ENCODE peak calls at places on chromosomes 12 and 14, in seven cellular contexts. N is IMR-90, V is H9, Z is H1, Q is mesendoderm, M is trophoblast cell, H is mesenchymal stem cell. R is an unnamed sample.
A peak's percentile ranks its signal among the peaks of the same experiment; 100 is the strongest.

GRCh38 chr14:36513012-36513420 is 7.0 kb downstream of the NKX2-1 start:
- DNase-seq in Z (no peak), N (no peak), Q (peak; percentile 87), H (no peak), V (no peak), M (no peak), R (no peak)

GRCh38 chr12:90298289-90298948 is 589.8 kb upstream of the ATP2B1 start:
- DNase-seq in V (no peak), Q (no peak), M (peak; percentile 40), Z (no peak), N (no peak), H (no peak), R (no peak)

GRCh38 chr14:66507181-66507721 is 696 bp upstream of the GPHN start:
- DNase-seq in Z (no peak), Q (no peak), H (no peak), V (no peak), N (no peak), M (no peak), R (no peak)

GRCh38 chr12:100793182-100793581 is 1.4 kb upstream of the ANO4 start:
- DNase-seq in M (no peak), N (peak; percentile 61), Q (peak; percentile 6), H (peak; percentile 48), Z (no peak), V (no peak), R (no peak)

GRCh38 chr14:106013879-106014376 is 487.5 kb downstream of the TMEM121 start:
- DNase-seq in Q (no peak), H (no peak), Z (no peak), V (no peak), N (no peak), M (no peak), R (no peak)

GRCh38 chr14:91744068-91744480 is 12.2 kb upstream of the CATSPERB start:
- DNase-seq in M (no peak), Q (peak; percentile 38), H (no peak), Z (no peak), V (no peak), N (no peak), R (no peak)

GRCh38 chr12:64392221-64392620 is 1.7 kb upstream of the C12orf56 start:
- DNase-seq in V (no peak), M (peak; percentile 82), Z (no peak), H (peak; percentile 56), Q (peak; percentile 63), N (peak; percentile 56), R (no peak)

GRCh38 chr14:83071888-83072501 is 1538.3 kb upstream of the SEL1L start:
- DNase-seq in M (peak; percentile 38), N (peak; percentile 19), Q (peak; percentile 69), H (peak; percentile 38), V (no peak), Z (no peak), R (peak; percentile 14)

GRCh38 chr14:74360163-74360562 is 11.9 kb downstream of the VRTN start:
- DNase-seq in M (peak; percentile 29), N (no peak), Q (no peak), H (no peak), V (no peak), Z (no peak), R (no peak)

GRCh38 chr12:101599771-101600486 is 5.2 kb downstream of the MYBPC1 start:
- DNase-seq in V (no peak), H (no peak), N (no peak), Q (no peak), Z (no peak), M (no peak), R (no peak)

GRCh38 chr12:94262228-94263010 is 114.0 kb downstream of the PLXNC1 start:
- DNase-seq in M (peak; percentile 34), Q (no peak), H (peak; percentile 75), N (peak; percentile 96), Z (no peak), V (no peak), R (no peak)

GRCh38 chr12:116089080-116089479 is 188.4 kb downstream of the MED13L start:
- DNase-seq in Z (no peak), Q (no peak), H (no peak), N (peak; percentile 35), V (no peak), M (no peak), R (no peak)

GRCh38 chr14:85958069-85958468 is 428.1 kb downstream of the FLRT2 start:
- DNase-seq in H (no peak), Q (peak; percentile 16), Z (no peak), V (no peak), M (no peak), N (no peak), R (no peak)

GRCh38 chr12:30010071-30011052 is 226.6 kb upstream of the TMTC1 start:
- DNase-seq in M (no peak), Z (no peak), V (no peak), H (no peak), Q (no peak), N (no peak), R (no peak)

GRCh38 chr14:95509512-95509911 is 6.9 kb downstream of the SYNE3 start:
- DNase-seq in H (no peak), V (no peak), Q (no peak), N (no peak), Z (no peak), M (no peak), R (no peak)

DNA sequence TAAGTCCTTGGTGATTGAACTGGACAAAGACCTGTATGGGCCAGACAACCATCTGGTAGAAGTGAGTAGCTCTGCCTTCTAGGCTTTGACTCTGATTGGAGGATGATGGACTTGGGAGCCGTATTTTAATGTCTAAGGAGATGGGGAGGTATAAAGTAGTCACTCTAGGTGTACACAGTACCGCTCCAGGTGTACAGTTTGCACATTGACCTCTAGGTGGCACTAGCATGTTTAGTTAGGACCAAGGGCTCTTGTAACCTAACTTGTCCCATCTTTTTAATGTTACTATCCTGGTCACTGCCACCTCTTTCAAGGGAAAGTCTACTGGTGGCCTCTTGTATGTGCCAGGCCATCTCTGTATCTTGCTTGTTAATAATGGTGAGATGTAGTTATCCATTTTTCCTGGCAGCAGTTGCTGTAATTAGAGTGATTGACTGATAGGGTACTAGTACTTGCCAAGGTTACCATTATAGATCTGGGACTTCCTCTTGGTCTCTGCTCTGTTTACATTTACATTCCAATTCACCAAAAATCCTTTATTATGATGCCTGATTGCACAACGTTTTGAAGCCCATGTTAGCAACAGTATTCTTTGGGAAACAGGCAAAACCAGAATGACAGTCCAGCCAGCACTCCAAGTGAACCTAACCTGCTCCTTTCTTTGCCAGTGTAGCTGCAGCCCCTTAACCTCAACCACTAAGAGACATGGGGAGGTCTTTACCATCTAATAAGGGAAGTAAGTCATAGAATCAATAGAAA is 3.6 kb downstream of the SMARCD1 start:
- DNase-seq in V (no peak), N (peak; percentile 46), H (peak; percentile 68), Q (peak; percentile 67), M (peak; percentile 89), Z (no peak), R (no peak)
- H2BK120ac ChIP-seq in V (no peak overlapping the region), N (peak overlapping the region; percentile 59), H (no peak overlapping the region), Q (no peak overlapping the region), M (no peak overlapping the region), Z (no peak overlapping the region), R (no peak overlapping the region)

DNA sequence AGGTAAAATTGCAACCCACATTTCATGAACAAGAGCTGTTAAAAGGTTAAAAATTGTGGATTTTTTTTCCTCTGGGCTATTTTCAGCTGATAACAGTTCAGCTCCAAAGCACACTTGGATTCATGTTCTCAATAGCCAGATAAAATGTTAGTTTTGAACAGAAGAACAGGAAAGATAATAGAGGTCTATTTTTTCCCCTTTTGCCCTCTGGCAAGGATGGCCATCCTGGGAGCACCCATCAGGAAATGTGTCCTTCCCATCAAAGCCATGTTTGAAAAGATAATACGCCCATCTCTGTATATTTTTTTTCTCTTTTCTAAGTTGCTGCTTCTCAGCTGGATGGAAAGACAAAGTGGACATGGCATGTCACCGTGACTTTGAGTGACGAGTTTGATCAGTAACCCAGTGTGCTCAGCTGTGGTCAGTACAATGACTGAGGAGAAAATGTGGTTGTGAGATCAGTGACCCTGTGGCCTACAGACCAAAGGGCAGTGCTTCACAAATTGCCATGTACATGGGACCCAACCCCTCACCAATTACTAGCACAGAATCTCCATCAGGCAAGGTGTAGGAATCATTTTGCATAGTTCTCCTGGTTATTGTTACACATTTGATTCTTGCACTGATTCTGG is 64.1 kb downstream of the ANO6 start:
- DNase-seq in Q (no peak), Z (no peak), H (no peak), N (no peak), M (no peak), V (no peak), R (no peak)
- H2BK120ac ChIP-seq in Q (no peak overlapping the region), Z (no peak overlapping the region), H (no peak overlapping the region), N (no peak overlapping the region), M (no peak overlapping the region), V (no peak overlapping the region), R (no peak overlapping the region)

DNA sequence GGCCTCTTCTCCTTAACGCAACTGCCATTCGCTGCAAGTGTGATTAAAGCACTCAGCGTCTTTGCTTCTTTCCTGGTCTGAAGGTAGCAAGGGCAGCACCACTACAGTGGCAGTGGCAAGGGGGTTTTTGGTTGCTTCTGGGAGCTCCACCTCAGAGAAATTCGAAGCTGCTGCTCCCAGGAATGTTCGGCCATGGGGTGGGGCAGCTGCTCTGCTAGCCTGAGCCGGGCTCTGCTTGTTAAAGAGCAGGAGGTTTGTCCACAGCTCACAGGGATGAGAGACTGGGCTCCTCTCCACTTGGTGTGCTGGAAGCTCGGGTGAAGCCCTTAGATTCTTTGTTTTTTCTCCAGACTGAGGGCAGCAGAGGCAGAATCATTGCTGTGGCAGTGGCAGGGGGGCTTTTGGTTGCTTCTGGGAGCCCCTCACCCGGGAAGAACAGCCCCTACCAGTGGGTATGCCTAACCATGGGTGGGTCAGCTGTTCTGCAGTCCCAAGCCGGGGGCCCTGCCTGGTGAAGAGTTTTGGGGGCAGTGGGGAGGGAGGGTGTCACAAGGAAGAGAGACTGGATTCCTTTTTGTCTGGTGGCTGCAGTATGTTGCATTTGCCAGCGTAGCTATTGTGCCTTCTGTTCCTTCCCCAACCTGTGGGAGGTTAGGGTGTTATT is 340.2 kb downstream of the AEBP2 start:
- DNase-seq in H (peak; percentile 22), Q (peak; percentile 65), N (no peak), M (no peak), V (peak; percentile 82), Z (no peak), R (no peak)
- H2BK120ac ChIP-seq in H (no peak overlapping the region), Q (no peak overlapping the region), N (peak overlapping the region; percentile 69), M (peak overlapping the region; percentile 36), V (no peak overlapping the region), Z (no peak overlapping the region), R (no peak overlapping the region)

DNA sequence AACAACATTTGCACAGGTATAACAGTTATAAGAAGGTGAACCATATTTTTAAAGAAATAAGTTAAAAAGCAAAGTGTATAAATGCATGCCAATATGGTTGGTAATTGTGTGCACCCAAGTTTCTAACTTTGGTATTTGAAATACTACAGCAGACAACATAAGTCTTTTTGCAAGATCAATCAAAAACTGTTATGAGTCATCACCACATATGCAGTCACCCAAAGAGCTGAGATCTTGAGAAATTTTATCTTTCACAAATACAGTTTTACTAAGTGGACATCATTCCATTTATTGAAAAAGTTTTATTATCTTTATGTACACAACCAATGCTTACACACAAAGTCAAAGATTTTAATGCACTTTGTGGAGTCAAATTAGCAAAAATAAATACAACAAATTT is 7.0 kb upstream of the ACSS3 start:
- DNase-seq in V (no peak), M (no peak), Z (no peak), H (no peak), Q (no peak), N (no peak), R (no peak)
- H2BK120ac ChIP-seq in V (no peak overlapping the region), M (no peak overlapping the region), Z (no peak overlapping the region), H (no peak overlapping the region), Q (no peak overlapping the region), N (no peak overlapping the region), R (no peak overlapping the region)